ENCODE peak calls at places on chromosomes 7 and 10, in ten cellular contexts. Q is left ventricle myocardium inferior, N is caudate nucleus, Y is stomach, B is fibroblast of lung, I is pancreas, O is SJSA1, U is dorsolateral prefrontal cortex, X is neuronal stem cell, C is esophagus muscularis mucosa. J is an unnamed sample.

GRCh38 chr10:44577533-44577932 is 192.6 kb upstream of the CXCL12 start:
- DNase-seq in Q (no peak), N (no peak), Y (no peak), B (no peak), I (no peak), O (no peak), U (no peak), X (no peak), C (no peak), J (no peak)

GRCh38 chr7:40922316-40922670 is 780.6 kb downstream of the INHBA start:
- DNase-seq in Q (no peak), N (no peak), Y (no peak), B (peak; percentile 31), I (no peak), O (peak; percentile 16), U (no peak), X (no peak), C (no peak), J (no peak)

GRCh38 chr10:48366261-48366660 is 59.8 kb downstream of the MAPK8 start:
- DNase-seq in Q (no peak), N (no peak), Y (no peak), B (peak; percentile 22), I (no peak), O (no peak), U (no peak), X (no peak), C (no peak), J (no peak)

GRCh38 chr10:123145542-123146012 is 2.4 kb upstream of the HMX2 start:
- DNase-seq in Q (no peak), N (no peak), Y (no peak), B (no peak), I (no peak), O (no peak), U (no peak), X (peak; percentile 12), C (no peak), J (no peak)

GRCh38 chr7:108062250-108063014 is 59.5 kb upstream of the LAMB1 start:
- DNase-seq in Q (no peak), N (no peak), Y (no peak), B (no peak), I (no peak), O (no peak), U (no peak), X (no peak), C (no peak), J (no peak)

GRCh38 chr7:148527717-148528168 is 62.8 kb upstream of the C7orf33 start:
- DNase-seq in Q (peak; percentile 50), N (peak; percentile 23), Y (peak; percentile 81), B (peak; percentile 73), I (peak; percentile 49), O (peak; percentile 37), U (peak; percentile 23), X (peak; percentile 27), C (no peak), J (peak; percentile 94)

GRCh38 chr7:69903410-69903809 is 305.1 kb downstream of the AUTS2 start:
- DNase-seq in Q (no peak), N (no peak), Y (no peak), B (no peak), I (no peak), O (no peak), U (no peak), X (no peak), C (no peak), J (no peak)

GRCh38 chr10:3652886-3653285 is 132.1 kb downstream of the KLF6 start:
- DNase-seq in Q (no peak), N (no peak), Y (no peak), B (peak; percentile 47), I (no peak), O (peak; percentile 28), U (no peak), X (no peak), C (no peak), J (no peak)

GRCh38 chr7:27134392-27134791 is 3.8 kb upstream of the HOXA4 start:
- DNase-seq in Q (no peak), N (no peak), Y (no peak), B (peak; percentile 98), I (no peak), O (no peak), U (no peak), X (no peak), C (no peak), J (peak; percentile 14)

GRCh38 chr10:121668336-121669009 is 70.2 kb upstream of the FGFR2 start:
- DNase-seq in Q (peak; percentile 43), N (peak; percentile 57), Y (peak; percentile 60), B (no peak), I (peak; percentile 76), O (no peak), U (peak; percentile 45), X (no peak), C (no peak), J (no peak)

GRCh38 chr7:18513343-18513742 is 17.8 kb downstream of the HDAC9 start:
- DNase-seq in Q (no peak), N (no peak), Y (no peak), B (no peak), I (no peak), O (no peak), U (no peak), X (no peak), C (no peak), J (no peak)

GRCh38 chr7:81004098-81004497 is 85.2 kb upstream of the SEMA3C start:
- DNase-seq in Q (no peak), N (no peak), Y (no peak), B (peak; percentile 32), I (no peak), O (no peak), U (no peak), X (no peak), C (no peak), J (no peak)

GRCh38 chr7:44568771-44569560 is 4.7 kb downstream of the DDX56 start:
- DNase-seq in Q (no peak), N (no peak), Y (no peak), B (no peak), I (no peak), O (no peak), U (no peak), X (no peak), C (no peak), J (no peak)

GRCh38 chr7:151091988-151092387 is 5.7 kb downstream of the AGAP3 start:
- DNase-seq in Q (no peak), N (no peak), Y (no peak), B (no peak), I (peak; percentile 31), O (no peak), U (no peak), X (no peak), C (no peak), J (no peak)

GRCh38 chr10:16845248-16845647 is 28.0 kb upstream of the RSU1 start:
- DNase-seq in Q (no peak), N (no peak), Y (no peak), B (no peak), I (no peak), O (no peak), U (no peak), X (no peak), C (no peak), J (no peak)

GRCh38 chr7:132292803-132293202 is 283.5 kb downstream of the PLXNA4 start:
- DNase-seq in Q (no peak), N (no peak), Y (no peak), B (peak; percentile 18), I (no peak), O (no peak), U (no peak), X (no peak), C (no peak), J (no peak)
- H3K27ac ChIP-seq in Q (no peak overlapping the region), N (no peak overlapping the region), Y (no peak overlapping the region), B (no peak overlapping the region), I (no peak overlapping the region), O (no peak overlapping the region), U (no peak overlapping the region), X (no peak overlapping the region), C (no peak overlapping the region), J (no peak overlapping the region)

DNA sequence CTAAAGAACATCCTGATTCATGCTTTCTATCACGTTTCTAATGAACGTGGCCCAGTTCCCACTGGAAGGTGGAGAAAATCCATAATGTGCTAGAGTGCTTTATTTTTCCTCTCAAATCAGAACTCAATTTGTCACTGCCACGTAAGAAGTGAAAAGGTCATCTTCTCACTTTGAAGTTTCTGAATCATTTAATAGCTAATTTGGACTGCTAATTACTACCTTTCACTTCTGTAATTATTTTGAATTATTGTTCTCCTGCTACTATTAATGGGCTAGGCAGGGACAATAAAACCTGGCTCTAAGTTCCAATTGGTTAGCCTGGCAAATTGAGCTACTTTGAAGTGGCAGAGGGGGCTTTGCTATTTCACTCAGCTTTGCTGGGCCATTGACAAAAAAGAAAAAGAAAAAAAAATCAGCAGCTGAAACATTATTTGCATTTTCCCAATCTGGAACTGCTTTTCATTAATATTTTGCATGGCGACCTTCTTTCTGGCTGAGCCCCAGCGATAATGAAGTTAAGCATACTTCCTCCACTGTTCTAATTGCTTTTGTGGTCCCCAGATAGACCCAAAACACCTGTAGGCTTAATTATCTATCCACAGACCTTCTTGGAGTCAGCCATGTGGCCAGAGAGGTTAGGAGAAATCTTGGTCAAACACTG is 264.2 kb downstream of the SEC23IP start:
- DNase-seq in Q (no peak), N (no peak), Y (no peak), B (no peak), I (no peak), O (no peak), U (no peak), X (no peak), C (no peak), J (no peak)
- H3K27ac ChIP-seq in Q (no peak overlapping the region), N (no peak overlapping the region), Y (no peak overlapping the region), B (no peak overlapping the region), I (no peak overlapping the region), O (no peak overlapping the region), U (no peak overlapping the region), X (no peak overlapping the region), C (no peak overlapping the region), J (no peak overlapping the region)

DNA sequence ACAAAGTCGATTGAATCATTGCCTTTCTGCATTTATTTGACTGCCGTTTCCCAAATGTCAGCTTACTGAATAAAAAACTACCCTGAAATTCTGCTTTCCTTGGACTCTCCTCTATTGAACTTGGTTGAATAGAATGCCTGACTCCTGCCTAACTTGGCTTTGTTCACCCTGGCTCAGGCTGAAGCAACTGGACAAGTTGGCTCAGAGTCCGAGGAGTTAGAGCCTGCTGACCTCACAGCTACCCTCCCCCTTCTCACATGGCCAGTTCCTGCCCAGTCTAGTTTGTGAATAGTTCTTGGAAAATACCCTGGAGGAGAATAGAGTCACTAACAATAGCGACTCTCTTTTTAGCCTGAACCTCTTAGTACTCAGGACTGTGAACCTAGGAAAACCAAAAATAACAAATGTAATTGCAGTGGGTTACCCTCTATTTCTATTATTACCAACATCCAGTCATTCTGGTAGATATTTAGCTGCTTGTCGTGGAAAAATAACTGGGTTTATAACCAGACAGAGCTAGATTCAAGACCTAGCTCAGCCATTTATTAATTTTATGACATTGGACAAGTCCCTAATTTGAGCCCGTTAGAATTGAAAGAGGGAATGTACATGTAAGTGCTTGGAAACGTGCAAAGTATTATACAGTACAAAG is 17.3 kb upstream of the NRBF2 start:
- DNase-seq in Q (peak; percentile 77), N (peak; percentile 48), Y (peak; percentile 32), B (peak; percentile 96), I (no peak), O (peak; percentile 30), U (peak; percentile 48), X (peak; percentile 53), C (no peak), J (no peak)
- H3K27ac ChIP-seq in Q (peak overlapping the region; percentile 81), N (peak overlapping the region; percentile 36), Y (no peak overlapping the region), B (no peak overlapping the region), I (no peak overlapping the region), O (no peak overlapping the region), U (peak overlapping the region; percentile 0), X (no peak overlapping the region), C (peak overlapping the region; percentile 78), J (peak overlapping the region; percentile 31)

GRCh38 chr10:29579455-29579970 is 55.3 kb downstream of the SVIL start:
- DNase-seq in Q (no peak), N (no peak), Y (no peak), B (no peak), I (no peak), O (no peak), U (no peak), X (no peak), C (no peak), J (no peak)
- H3K27ac ChIP-seq in Q (peak overlapping the region; percentile 36), N (no peak overlapping the region), Y (no peak overlapping the region), B (no peak overlapping the region), I (no peak overlapping the region), O (no peak overlapping the region), U (no peak overlapping the region), X (no peak overlapping the region), C (peak overlapping the region; percentile 10), J (no peak overlapping the region)